ENCODE peak calls at places on chromosomes 11 and 22, in seven cellular contexts. K is MM.1S, E is Karpas-422, B is IMR-90, J is mammary epithelial cell, Q is colonic mucosa, U is HCT116. R is an unnamed sample.

GRCh38 chr11:116691779-116692178 is 81.0 kb downstream of the BUD13 start:
- DNase-seq in J (no peak), K (peak; percentile 46), Q (peak; percentile 46), U (peak; percentile 6), E (peak; percentile 78), B (peak; percentile 6), R (no peak)

GRCh38 chr22:46079093-46079860 is 71.0 kb upstream of the PPARA start:
- DNase-seq in U (no peak), J (peak; percentile 46), K (no peak), B (no peak), E (no peak), Q (no peak), R (peak; percentile 74)

GRCh38 chr22:44892243-44892642 is 117.6 kb downstream of the PHF21B start:
- DNase-seq in J (no peak), K (no peak), U (no peak), E (no peak), Q (no peak), B (no peak), R (peak; percentile 33)

GRCh38 chr11:123145220-123145619 is 49.8 kb downstream of the CLMP start:
- DNase-seq in U (peak; percentile 73), Q (no peak), K (no peak), E (no peak), B (peak; percentile 87), J (peak; percentile 93), R (peak; percentile 75)

GRCh38 chr11:65912840-65913239 is 6.0 kb downstream of the C11orf68 start:
- DNase-seq in B (peak; percentile 91), J (peak; percentile 94), Q (no peak), E (no peak), U (no peak), K (no peak), R (no peak)

GRCh38 chr22:48320671-48321515 is 1506.8 kb downstream of the BRD1 start:
- DNase-seq in Q (no peak), B (no peak), E (no peak), U (no peak), K (no peak), J (no peak), R (peak; percentile 65)

GRCh38 chr11:102422817-102423725 is 29.5 kb downstream of the TMEM123 start:
- DNase-seq in Q (no peak), E (peak; percentile 61), J (no peak), B (no peak), K (no peak), U (no peak), R (no peak)

GRCh38 chr11:94674005-94674491 is 94.1 kb upstream of the AMOTL1 start:
- DNase-seq in U (no peak), J (peak; percentile 51), K (no peak), E (no peak), B (no peak), Q (no peak), R (no peak)

GRCh38 chr22:25021409-25021808 is 68.9 kb downstream of the KIAA1671 start:
- DNase-seq in Q (no peak), K (no peak), B (no peak), U (no peak), E (no peak), J (no peak), R (no peak)

GRCh38 chr22:29268511-29269229 is 602 bp downstream of the EWSR1 start:
- DNase-seq in J (peak; percentile 26), Q (no peak), B (peak; percentile 67), U (peak; percentile 1), K (peak; percentile 54), E (peak; percentile 70), R (peak; percentile 88)

GRCh38 chr11:57240757-57241156 is 3.7 kb upstream of the APLNR start:
- DNase-seq in Q (no peak), E (no peak), U (no peak), J (no peak), K (no peak), B (no peak), R (no peak)

GRCh38 chr22:33000342-33001280 is 57.6 kb downstream of the SYN3 start:
- DNase-seq in K (no peak), U (no peak), Q (peak; percentile 34), B (peak; percentile 32), J (peak; percentile 44), E (peak; percentile 70), R (peak; percentile 82)

GRCh38 chr11:60985991-60986915 is 14.8 kb downstream of the CD6 start:
- DNase-seq in B (peak; percentile 46), U (no peak), J (peak; percentile 88), K (peak; percentile 53), Q (peak; percentile 69), E (no peak), R (no peak)

GRCh38 chr11:125874556-125875124 is 12.8 kb upstream of the HYLS1 start:
- DNase-seq in J (peak; percentile 44), B (peak; percentile 70), K (peak; percentile 49), Q (peak; percentile 62), E (peak; percentile 68), U (peak; percentile 44), R (no peak)

GRCh38 chr11:2446590-2447252 is 1.9 kb downstream of the KCNQ1 start:
- DNase-seq in J (no peak), B (no peak), K (no peak), E (peak; percentile 75), U (no peak), Q (peak; percentile 76), R (peak; percentile 76)

GRCh38 chr22:41557401-41558240 is 3.2 kb upstream of the CSDC2 start:
- DNase-seq in B (peak; percentile 94), J (peak; percentile 73), E (no peak), U (no peak), K (peak; percentile 74), Q (peak; percentile 64), R (peak; percentile 95)

GRCh38 chr11:93849751-93850584 is 450 bp downstream of the VSTM5 start:
- DNase-seq in J (peak; percentile 1), U (no peak), B (no peak), E (no peak), Q (peak; percentile 79), K (no peak), R (peak; percentile 79)

GRCh38 chr22:47112566-47112965 is 350.1 kb downstream of the TBC1D22A start:
- DNase-seq in B (no peak), K (no peak), U (no peak), E (no peak), J (no peak), Q (no peak), R (no peak)

GRCh38 chr11:8810331-8811301 is 100.4 kb upstream of the AKIP1 start:
- DNase-seq in K (peak; percentile 87), B (peak; percentile 81), U (no peak), Q (peak; percentile 85), J (peak; percentile 79), E (no peak), R (peak; percentile 95)

GRCh38 chr11:108034034-108034433 is 25.3 kb downstream of the CUL5 start:
- DNase-seq in J (no peak), E (no peak), B (no peak), K (no peak), U (no peak), Q (no peak), R (no peak)

GRCh38 chr11:45180888-45181594 is 34.6 kb downstream of the PRDM11 start:
- DNase-seq in K (no peak), E (no peak), J (peak; percentile 55), U (peak; percentile 31), Q (peak; percentile 67), B (peak; percentile 41), R (peak; percentile 91)
- H3K9ac ChIP-seq in K (no peak overlapping the region), E (no peak overlapping the region), J (no peak overlapping the region), U (peak overlapping the region; percentile 75), Q (peak overlapping the region; percentile 54), B (no peak overlapping the region), R (peak overlapping the region; percentile 54)

DNA sequence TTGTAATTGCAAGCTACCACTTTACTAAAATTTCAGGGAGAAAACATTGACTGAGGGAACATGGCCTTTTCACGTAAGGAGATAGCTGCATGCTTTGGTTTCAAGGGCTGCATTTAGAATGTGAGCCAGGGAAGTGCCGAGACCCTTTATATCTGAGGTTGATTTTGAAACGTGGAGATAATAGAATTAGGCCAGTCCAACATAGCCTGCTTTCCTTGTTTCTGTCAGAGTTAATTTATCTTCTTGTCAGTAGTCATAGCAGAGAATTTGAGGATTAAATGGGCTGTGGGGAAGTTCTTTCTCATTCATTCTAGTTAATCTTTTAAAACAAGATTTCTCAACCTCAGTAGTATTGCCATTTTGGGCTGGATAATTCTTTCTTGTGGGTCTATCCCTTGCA is 12.2 kb downstream of the ALKBH3 start:
- DNase-seq in U (no peak), Q (no peak), J (no peak), K (no peak), E (no peak), B (no peak), R (no peak)
- H3K27ac ChIP-seq in U (no peak overlapping the region), Q (no peak overlapping the region), J (no peak overlapping the region), K (no peak overlapping the region), E (no peak overlapping the region), B (no peak overlapping the region), R (no peak overlapping the region)

GRCh38 chr22:22558972-22559603 is at the start of gene PRAME:
- DNase-seq in U (peak; percentile 80), J (no peak), Q (peak; percentile 72), K (peak; percentile 90), E (peak; percentile 97), B (peak; percentile 13), R (no peak)

GRCh38 chr22:22556578-22556977 is 2.5 kb downstream of the PRAME start:
- DNase-seq in J (no peak), U (no peak), Q (no peak), B (no peak), K (no peak), E (no peak), R (no peak)

GRCh38 chr22:22558071-22558971 is 744 bp downstream of the PRAME start:
- DNase-seq in J (no peak), B (no peak), K (no peak), Q (no peak), U (no peak), E (no peak), R (no peak)

GRCh38 chr22:22555596-22555995 is 3.5 kb downstream of the PRAME start:
- DNase-seq in Q (no peak), K (no peak), U (no peak), B (no peak), E (no peak), J (no peak), R (no peak)

DNA sequence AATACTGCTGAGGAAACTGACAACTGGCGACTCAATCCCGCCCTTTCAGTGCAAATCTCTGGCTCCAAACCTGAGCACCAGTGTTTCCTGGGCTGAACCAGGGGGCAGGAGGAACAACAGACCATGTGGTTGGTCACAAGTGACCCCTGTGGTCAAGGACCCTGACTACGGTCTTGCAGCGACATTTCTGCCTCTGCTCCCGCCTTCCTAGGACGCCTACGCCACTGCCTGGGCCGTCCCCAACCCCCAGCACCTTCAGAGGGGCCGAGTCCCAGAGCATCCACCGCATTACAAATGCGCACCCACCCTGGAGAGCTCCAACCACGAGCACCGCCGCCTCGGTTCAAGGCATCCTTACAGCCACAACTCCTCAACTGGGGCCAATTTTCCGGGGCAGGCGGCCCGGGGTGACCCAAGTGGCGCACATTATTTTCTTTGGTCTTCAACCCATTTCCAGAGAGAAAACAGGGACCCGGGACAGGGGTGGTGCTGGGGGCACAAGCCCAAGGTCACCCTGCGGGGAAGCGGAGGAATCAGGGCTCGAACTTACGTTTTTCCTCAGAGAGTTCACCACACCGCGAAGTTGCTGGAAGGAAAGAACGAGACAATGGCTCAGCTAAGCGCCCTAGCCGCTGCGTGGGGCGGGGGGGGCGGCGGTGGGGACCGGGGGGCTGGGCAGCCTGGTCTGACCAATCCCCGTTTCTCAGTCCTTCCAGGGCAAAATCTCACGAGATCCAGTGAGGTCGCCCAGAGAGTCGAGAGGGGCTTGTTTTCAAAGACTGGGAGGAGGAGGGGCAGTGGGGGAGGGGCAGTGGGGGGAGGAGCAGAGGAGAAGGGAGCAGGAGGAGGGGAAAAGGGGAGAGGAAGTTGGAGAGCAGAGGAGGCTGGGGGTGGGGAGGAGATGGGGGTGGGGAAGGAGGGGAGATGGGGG is 1.8 kb downstream of the PRAME start:
- DNase-seq in B (no peak), K (no peak), J (no peak), Q (no peak), E (no peak), U (no peak), R (no peak)
- H3K4me3 ChIP-seq in B (no peak overlapping the region), K (no peak overlapping the region), J (no peak overlapping the region), Q (no peak overlapping the region), E (no peak overlapping the region), U (no peak overlapping the region), R (no peak overlapping the region)

GRCh38 chr11:64253481-64253880 is 2.2 kb downstream of the PLCB3 start:
- DNase-seq in U (no peak), K (no peak), J (no peak), Q (no peak), B (no peak), E (no peak), R (no peak)
- H3K9ac ChIP-seq in U (no peak overlapping the region), K (no peak overlapping the region), J (no peak overlapping the region), Q (peak overlapping the region; percentile 14), B (no peak overlapping the region), E (no peak overlapping the region), R (no peak overlapping the region)